ENCODE peak calls at places on chromosome 2, in five cellular contexts. C is upper lobe of right lung, D is activated T-cell treated with anti-CD3 and anti-CD28 coated beads for 1 hour, X is activated B cell treated with CpG ODN at 0.5 μM for 24 hours, Z is ELF-1. Y is an unnamed sample.

GRCh38 chr2:148475626-148476025 is 168.9 kb upstream of the EPC2 start:
- DNase-seq in X (no peak), C (no peak), D (no peak), Z (no peak), Y (no peak)

GRCh38 chr2:7625392-7626138 is 708.4 kb downstream of the RNF144A start:
- DNase-seq in C (no peak), Z (no peak), D (no peak), X (no peak), Y (no peak)

GRCh38 chr2:229269986-229270385 is 1.1 kb downstream of the PID1 start:
- DNase-seq in X (no peak), Z (no peak), C (no peak), D (no peak), Y (no peak)

GRCh38 chr2:168448980-168449379 is 7.1 kb upstream of the CERS6 start:
- DNase-seq in D (no peak), X (no peak), Z (no peak), C (no peak), Y (no peak)

GRCh38 chr2:172096661-172097547 is 5.8 kb downstream of the DLX2 start:
- DNase-seq in Z (peak), C (no peak), X (no peak), D (no peak), Y (no peak)

GRCh38 chr2:70104231-70105111 is 17.2 kb downstream of the PCBP1 start:
- DNase-seq in D (no peak), C (no peak), Z (no peak), X (no peak), Y (no peak)

GRCh38 chr2:168534926-168535325 is 78.9 kb downstream of the CERS6 start:
- DNase-seq in C (no peak), X (no peak), D (no peak), Z (peak), Y (no peak)

GRCh38 chr2:129828829-129829228 is 150.6 kb upstream of the RAB6C start:
- DNase-seq in X (no peak), D (no peak), Z (no peak), C (no peak), Y (no peak)

GRCh38 chr2:49080681-49081080 is 73.6 kb downstream of the FSHR start:
- DNase-seq in C (no peak), D (no peak), X (no peak), Z (peak), Y (no peak)

GRCh38 chr2:85704800-85705679 is 10.9 kb downstream of the GNLY start:
- DNase-seq in Z (no peak), D (no peak), C (no peak), X (no peak), Y (no peak)

GRCh38 chr2:120013569-120014223 is 819 bp downstream of the EPB41L5 start:
- DNase-seq in Z (peak), D (peak), C (peak), X (no peak), Y (no peak)

GRCh38 chr2:6965071-6965795 is 48.0 kb downstream of the RNF144A start:
- DNase-seq in Z (peak), X (no peak), D (no peak), C (no peak), Y (no peak)

GRCh38 chr2:184923751-184924150 is 325.4 kb downstream of the ZNF804A start:
- DNase-seq in D (no peak), X (no peak), Z (no peak), C (no peak), Y (no peak)

GRCh38 chr2:136168605-136169210 is 50.8 kb upstream of the CXCR4 start:
- DNase-seq in Z (no peak), C (no peak), X (no peak), D (no peak), Y (no peak)

GRCh38 chr2:28377984-28378678 is 14.5 kb upstream of the FOSL2 start:
- DNase-seq in Z (no peak), X (no peak), D (no peak), C (peak), Y (no peak)

GRCh38 chr2:19545507-19545906 is 187.1 kb upstream of the OSR1 start:
- DNase-seq in C (no peak), D (no peak), X (no peak), Z (no peak), Y (no peak)

GRCh38 chr2:62196278-62196901 is 475 bp downstream of the B3GNT2 start:
- DNase-seq in Z (peak), X (no peak), C (peak), D (peak), Y (no peak)

GRCh38 chr2:82314836-82315472 is 2010.4 kb upstream of the LRRTM1 start:
- DNase-seq in Z (no peak), D (no peak), C (no peak), X (no peak), Y (no peak)

GRCh38 chr2:26179446-26179907 is 6.6 kb downstream of the GAREM2 start:
- DNase-seq in Z (peak), X (no peak), D (no peak), C (no peak), Y (no peak)

GRCh38 chr2:165560377-165560988 is 91.0 kb downstream of the CSRNP3 start:
- DNase-seq in C (no peak), D (no peak), Z (no peak), X (no peak), Y (no peak)

GRCh38 chr2:109313343-109313742 is 184.3 kb downstream of the SH3RF3 start:
- DNase-seq in D (no peak), Z (no peak), X (no peak), C (no peak), Y (no peak)

Y was measured in smooth muscle cell of the brain vasculature.